ENCODE peak calls at places on chromosomes 2 and 18, in ten cellular contexts. H is GM03348; R is GM12891; Z is HT1080; G is tibial nerve; A is activated CD8-positive, alpha-beta memory T cell treated with anti-CD3 and anti-CD28 coated beads, Interleukin-2, amount 50 U/mL, for 48 hours; W is iris pigment epithelial cell; Q is Calu3; F is NCI-H1930; I is stimulated activated naive B cell treated with anti-CD40 and anti-IgM and Interleukin-4, amounts not matched to agents 10 μg/mL and 1 μg/mL and 100 μg/mL, for 72 hours. S is an unnamed sample.

GRCh38 chr2:215598376-215598975 is 162.6 kb upstream of the FN1 start:
- DNase-seq in H (peak), R (no peak), Z (peak), G (no peak), A (no peak), W (peak), Q (no peak), F (no peak), I (no peak), S (peak)

GRCh38 chr18:79988925-79989361 is 580 bp upstream of the TXNL4A start:
- DNase-seq in H (peak), R (no peak), Z (peak), G (peak), A (no peak), W (peak), Q (no peak), F (no peak), I (no peak), S (peak)

GRCh38 chr2:85799215-85799956 is 45.6 kb downstream of the ATOH8 start:
- DNase-seq in H (no peak), R (no peak), Z (peak), G (no peak), A (peak), W (no peak), Q (peak), F (no peak), I (no peak), S (no peak)

GRCh38 chr2:177568893-177569292 is 176.3 kb downstream of the AGPS start:
- DNase-seq in H (no peak), R (no peak), Z (no peak), G (no peak), A (no peak), W (no peak), Q (no peak), F (no peak), I (no peak), S (no peak)

GRCh38 chr18:43534511-43534910 is 257.2 kb upstream of the SYT4 start:
- DNase-seq in H (peak), R (no peak), Z (no peak), G (no peak), A (no peak), W (peak), Q (no peak), F (no peak), I (no peak), S (peak)

GRCh38 chr18:58438984-58439311 is 189.9 kb downstream of the ALPK2 start:
- DNase-seq in H (no peak), R (no peak), Z (peak), G (no peak), A (no peak), W (no peak), Q (no peak), F (no peak), I (no peak), S (no peak)

GRCh38 chr2:63408530-63408929 is 179.7 kb downstream of the WDPCP start:
- DNase-seq in H (no peak), R (no peak), Z (peak), G (no peak), A (no peak), W (peak), Q (no peak), F (no peak), I (no peak), S (no peak)

GRCh38 chr2:219010162-219010756 is 17.0 kb upstream of the CRYBA2 start:
- DNase-seq in H (no peak), R (peak), Z (no peak), G (no peak), A (no peak), W (no peak), Q (peak), F (no peak), I (no peak), S (no peak)

GRCh38 chr2:85032621-85033020 is 61.7 kb downstream of the KCMF1 start:
- DNase-seq in H (no peak), R (no peak), Z (no peak), G (no peak), A (no peak), W (peak), Q (no peak), F (no peak), I (no peak), S (peak)

GRCh38 chr2:11456251-11456650 is 9.7 kb downstream of the E2F6 start:
- DNase-seq in H (no peak), R (no peak), Z (no peak), G (no peak), A (no peak), W (no peak), Q (no peak), F (no peak), I (no peak), S (no peak)

GRCh38 chr2:215736653-215737290 is 276.6 kb downstream of the MREG start:
- DNase-seq in H (peak), R (no peak), Z (peak), G (no peak), A (no peak), W (peak), Q (no peak), F (no peak), I (no peak), S (peak)

GRCh38 chr2:88838165-88838635 is 146.7 kb downstream of the RPIA start:
- DNase-seq in H (no peak), R (no peak), Z (no peak), G (no peak), A (no peak), W (no peak), Q (no peak), F (no peak), I (peak), S (no peak)

GRCh38 chr2:88866756-88867155 is 175.3 kb downstream of the RPIA start:
- DNase-seq in H (no peak), R (no peak), Z (no peak), G (no peak), A (no peak), W (no peak), Q (no peak), F (no peak), I (no peak), S (no peak)

GRCh38 chr2:26453421-26454329 is 24.2 kb downstream of the OTOF start:
- DNase-seq in H (peak), R (no peak), Z (no peak), G (no peak), A (no peak), W (no peak), Q (no peak), F (no peak), I (no peak), S (no peak)

GRCh38 chr2:157107460-157107859 is 150.0 kb upstream of the GALNT5 start:
- DNase-seq in H (no peak), R (no peak), Z (peak), G (no peak), A (no peak), W (peak), Q (peak), F (no peak), I (no peak), S (no peak)

GRCh38 chr2:241507430-241508239 is 749 bp downstream of the STK25 start:
- DNase-seq in H (peak), R (peak), Z (no peak), G (no peak), A (peak), W (peak), Q (peak), F (peak), I (peak), S (peak)

S was measured in LHCN-M2.